ENCODE peak calls at places on chromosomes 7 and 10, in ten cellular contexts. R is dorsolateral prefrontal cortex, P is GM10248, G is heart left ventricle, C is testis, Z is fibroblast of pulmonary artery, A is AG09319, N is SK-N-SH, T is mammary epithelial cell, L is WTC11. E is an unnamed sample.

GRCh38 chr10:24718031-24718855 is 5.4 kb downstream of the ARHGAP21 start:
- DNase-seq in G (no peak), R (no peak), N (no peak), L (no peak), T (peak), C (no peak), Z (peak), P (no peak), A (no peak), E (no peak)

GRCh38 chr7:50667338-50667737 is 102.1 kb upstream of the DDC start:
- DNase-seq in C (no peak), R (peak), G (no peak), L (no peak), P (no peak), T (no peak), N (no peak), A (no peak), Z (peak), E (no peak)

GRCh38 chr7:53281312-53281711 is 245.9 kb downstream of the POM121L12 start:
- DNase-seq in G (no peak), Z (no peak), R (no peak), P (no peak), T (no peak), C (no peak), N (no peak), L (no peak), A (no peak), E (no peak)

GRCh38 chr10:91406322-91406721 is 3.8 kb upstream of the HECTD2 start:
- DNase-seq in Z (no peak), L (no peak), G (no peak), A (no peak), P (no peak), N (no peak), C (no peak), T (no peak), R (no peak), E (no peak)

GRCh38 chr10:131684976-131685375 is 215.8 kb upstream of the PPP2R2D start:
- DNase-seq in G (no peak), L (no peak), T (no peak), P (no peak), A (no peak), N (no peak), R (no peak), C (no peak), Z (no peak), E (no peak)

GRCh38 chr10:99232357-99232999 is 3.2 kb downstream of the HPSE2 start:
- DNase-seq in P (peak), T (no peak), L (peak), C (no peak), N (peak), G (no peak), R (no peak), A (no peak), Z (no peak), E (no peak)

GRCh38 chr10:132762267-132762666 is 23.7 kb downstream of the NKX6-2 start:
- DNase-seq in A (no peak), G (no peak), R (no peak), P (peak), Z (no peak), T (no peak), N (no peak), L (no peak), C (no peak), E (no peak)

GRCh38 chr7:101608772-101609713 is 20.1 kb downstream of the MYL10 start:
- DNase-seq in P (no peak), C (no peak), N (no peak), A (no peak), T (peak), L (peak), Z (no peak), G (no peak), R (no peak), E (no peak)

GRCh38 chr7:99648843-99649242 is 31.0 kb downstream of the CYP3A5 start:
- DNase-seq in P (no peak), R (no peak), G (no peak), T (no peak), A (no peak), C (no peak), Z (no peak), N (no peak), L (no peak), E (no peak)

GRCh38 chr10:88820990-88821389 is 18.5 kb downstream of the LIPM start:
- DNase-seq in R (no peak), C (no peak), Z (peak), P (no peak), T (peak), N (no peak), G (no peak), A (peak), L (no peak), E (no peak)

GRCh38 chr10:5843814-5844705 is 30.8 kb upstream of the GDI2 start:
- DNase-seq in Z (no peak), R (no peak), C (no peak), A (no peak), P (no peak), G (no peak), T (no peak), L (no peak), N (no peak), E (no peak)

GRCh38 chr7:116139007-116139406 is 71.3 kb upstream of the TES start:
- DNase-seq in R (no peak), C (peak), T (peak), N (no peak), P (no peak), L (no peak), Z (peak), G (no peak), A (no peak), E (no peak)

GRCh38 chr10:93334901-93335312 is 147.2 kb downstream of the MYOF start:
- DNase-seq in T (peak), R (no peak), Z (no peak), C (no peak), G (no peak), P (no peak), A (peak), L (no peak), N (no peak), E (no peak)

GRCh38 chr10:25682203-25682950 is 251.7 kb upstream of the MYO3A start:
- DNase-seq in T (peak), A (no peak), Z (peak), G (peak), L (peak), C (peak), N (peak), R (peak), P (no peak), E (no peak)

GRCh38 chr7:39595102-39595620 is 28.2 kb upstream of the RALA start:
- DNase-seq in C (no peak), T (no peak), R (no peak), G (no peak), N (no peak), L (no peak), A (no peak), Z (peak), P (no peak), E (no peak)

GRCh38 chr7:104272767-104273384 is 55.5 kb upstream of the LHFPL3 start:
- DNase-seq in R (no peak), C (no peak), L (no peak), N (peak), A (no peak), Z (peak), T (peak), G (no peak), P (peak), E (no peak)

GRCh38 chr7:69564454-69565417 is 33.5 kb upstream of the AUTS2 start:
- DNase-seq in A (no peak), L (no peak), C (peak), N (peak), R (no peak), Z (peak), G (peak), P (no peak), T (no peak), E (no peak)

GRCh38 chr7:150322114-150322832 is 882 bp upstream of the LRRC61 start:
- DNase-seq in P (no peak), R (no peak), N (no peak), G (no peak), T (no peak), Z (no peak), L (no peak), C (no peak), A (no peak), E (no peak)

GRCh38 chr7:12884856-12885440 is 197.5 kb downstream of the ARL4A start:
- DNase-seq in L (no peak), N (no peak), A (no peak), C (no peak), Z (peak), T (no peak), P (no peak), G (no peak), R (no peak), E (no peak)

GRCh38 chr7:22154130-22154529 is 202.8 kb downstream of the RAPGEF5 start:
- DNase-seq in G (no peak), Z (peak), R (no peak), P (no peak), C (no peak), L (no peak), T (no peak), A (no peak), N (peak), E (no peak)

GRCh38 chr10:31072453-31072852 is 40.8 kb upstream of the ZNF438 start:
- DNase-seq in T (no peak), N (no peak), L (no peak), C (no peak), G (no peak), Z (no peak), P (no peak), A (no peak), R (no peak), E (no peak)

GRCh38 chr10:70221030-70221429 is 12.2 kb downstream of the PPA1 start:
- DNase-seq in C (no peak), T (no peak), Z (no peak), R (no peak), L (no peak), P (no peak), G (no peak), A (no peak), N (no peak), E (no peak)

GRCh38 chr7:23129036-23129435 is 23.5 kb downstream of the KLHL7 start:
- DNase-seq in C (no peak), A (no peak), L (no peak), Z (no peak), N (no peak), P (no peak), T (no peak), G (peak), R (no peak), E (no peak)

GRCh38 chr10:44934416-44935200 is 23.5 kb downstream of the TMEM72 start:
- DNase-seq in N (no peak), P (no peak), T (no peak), L (no peak), Z (no peak), G (peak), R (no peak), A (no peak), C (no peak), E (no peak)

GRCh38 chr10:71940752-71941151 is 23.4 kb upstream of the CHST3 start:
- DNase-seq in T (no peak), C (no peak), G (no peak), R (no peak), L (no peak), Z (no peak), A (no peak), P (no peak), N (no peak), E (no peak)

GRCh38 chr10:120400601-120401000 is 56.4 kb upstream of the PLPP4 start:
- DNase-seq in R (no peak), C (no peak), L (no peak), P (no peak), A (no peak), T (no peak), N (no peak), Z (no peak), G (no peak), E (no peak)

GRCh38 chr7:1909476-1909875 is 239.4 kb downstream of the ELFN1 start:
- DNase-seq in R (no peak), C (no peak), N (no peak), L (no peak), P (no peak), Z (no peak), T (no peak), A (no peak), G (no peak), E (no peak)

DNA sequence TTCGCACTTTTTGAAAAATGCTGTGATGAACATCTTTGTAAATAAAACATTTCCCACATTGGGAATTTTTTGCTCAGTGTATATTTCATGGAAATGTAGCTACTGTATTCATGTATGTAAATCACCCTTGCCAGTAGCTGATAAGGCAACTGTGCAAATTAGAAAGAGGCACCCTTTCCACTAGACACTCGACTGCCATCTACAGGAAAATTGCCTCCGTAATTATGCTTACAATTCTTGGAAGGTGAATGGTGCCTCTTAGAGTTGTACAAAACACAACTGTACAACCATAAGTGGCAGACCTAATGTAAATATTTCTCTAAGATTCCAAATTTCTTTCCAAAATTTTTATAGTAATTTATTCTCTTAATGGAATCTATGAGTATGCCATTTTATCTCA is 491.7 kb downstream of the CCSER2 start:
- DNase-seq in R (no peak), C (no peak), L (no peak), G (no peak), T (no peak), P (no peak), Z (no peak), A (no peak), N (no peak), E (no peak)
- TF ChIP-seq CTCF in R (peak), C (no peak), L (no peak), G (no peak), T (peak), P (no peak), Z (no peak), A (no peak), N (no peak), E (no peak)

DNA sequence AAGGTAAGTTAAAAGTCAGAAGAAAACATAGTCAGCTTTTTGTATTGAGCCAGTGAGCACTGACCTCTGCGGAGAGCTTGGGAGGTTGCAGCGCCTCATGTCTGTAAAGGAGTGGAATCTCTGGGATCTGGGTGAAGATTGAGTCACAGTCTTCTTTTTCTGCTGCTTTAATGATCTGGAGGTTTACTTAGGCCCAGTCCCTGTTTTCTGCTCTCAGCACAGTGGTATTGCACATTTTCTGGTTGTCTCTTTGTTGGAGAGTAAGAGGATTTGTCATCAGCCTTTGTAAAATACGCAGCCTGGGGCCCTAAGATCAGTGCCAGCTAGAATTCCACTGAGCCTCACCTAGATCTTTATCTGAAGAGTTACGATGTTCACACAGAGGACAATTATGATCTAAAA is 58.3 kb upstream of the GJD4 start:
- DNase-seq in R (no peak), T (peak), P (no peak), N (no peak), Z (peak), L (no peak), A (no peak), G (no peak), C (no peak), E (no peak)
- TF ChIP-seq CTCF in R (no peak), T (peak), P (no peak), N (peak), Z (peak), L (no peak), A (no peak), G (no peak), C (no peak), E (no peak)

GRCh38 chr7:36710186-36710813 is 14.0 kb downstream of the AOAH start:
- DNase-seq in P (no peak), G (no peak), T (no peak), A (no peak), R (no peak), Z (no peak), C (no peak), N (no peak), L (no peak), E (no peak)
- TF ChIP-seq CTCF in P (no peak), G (no peak), T (no peak), A (no peak), R (no peak), Z (no peak), C (no peak), N (no peak), L (no peak), E (no peak)

GRCh38 chr7:31126976-31127375 is 74.9 kb downstream of the ADCYAP1R1 start:
- DNase-seq in N (no peak), Z (peak), A (no peak), T (no peak), L (no peak), R (no peak), G (no peak), P (no peak), C (no peak), E (no peak)
- TF ChIP-seq CTCF in N (peak), Z (peak), A (peak), T (peak), L (no peak), R (peak), G (no peak), P (no peak), C (no peak), E (peak)

DNA sequence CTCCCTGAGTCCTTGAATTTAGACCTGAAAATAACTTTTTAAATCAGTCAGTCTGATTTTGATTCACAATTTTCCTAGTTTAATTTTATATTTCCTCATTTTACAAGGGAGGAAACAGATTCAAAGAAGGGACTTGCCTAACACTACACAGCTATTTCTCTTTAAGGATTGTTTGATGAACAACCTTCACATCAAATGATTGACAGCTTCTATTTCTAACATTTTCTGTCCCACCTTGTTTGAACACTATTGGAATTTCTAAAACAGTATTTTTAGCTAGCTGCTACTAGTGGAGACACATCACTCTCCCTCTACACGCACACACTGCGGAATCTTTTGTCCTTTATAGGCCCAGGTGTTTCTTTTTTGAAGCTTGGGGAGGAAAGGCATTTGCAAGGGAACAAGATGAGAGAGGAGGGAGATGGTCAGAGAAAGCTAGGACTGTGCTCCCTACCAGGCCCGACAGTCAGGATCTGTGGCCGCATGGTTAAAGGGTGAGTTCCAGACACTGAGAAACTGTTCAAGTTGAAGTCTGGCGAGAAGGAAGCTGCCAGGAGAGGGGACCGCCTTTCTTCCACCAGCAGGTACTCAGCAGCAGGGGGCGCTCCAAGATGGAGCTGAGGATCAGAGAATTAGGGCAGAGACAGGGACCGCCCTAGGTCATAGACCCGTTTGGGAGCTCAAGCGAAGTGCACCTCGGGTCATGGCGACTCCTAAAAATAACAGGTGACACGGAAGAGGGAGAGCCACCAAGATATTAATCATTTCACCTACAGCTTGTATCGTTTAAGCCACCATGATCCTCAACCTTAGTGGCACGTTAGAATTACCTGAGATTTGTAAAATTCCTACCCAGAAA is 49.7 kb downstream of the DNAJC12 start:
- DNase-seq in L (peak), A (no peak), C (peak), N (peak), Z (peak), P (peak), R (no peak), G (peak), T (no peak), E (peak)
- TF ChIP-seq CTCF in L (peak), A (peak), C (peak), N (peak), Z (peak), P (peak), R (peak), G (peak), T (peak), E (peak)

GRCh38 chr7:141674201-141674671 is 27.7 kb downstream of the DENND11 start:
- DNase-seq in C (no peak), L (no peak), P (no peak), N (no peak), Z (peak), A (no peak), R (no peak), G (peak), T (peak), E (no peak)

GRCh38 chr7:141676618-141677017 is 25.3 kb downstream of the DENND11 start:
- DNase-seq in R (no peak), G (no peak), T (peak), Z (peak), P (no peak), A (no peak), N (no peak), L (no peak), C (no peak), E (no peak)

GRCh38 chr7:141675431-141676210 is 26.3 kb downstream of the DENND11 start:
- DNase-seq in A (no peak), P (no peak), N (no peak), Z (no peak), C (no peak), G (no peak), T (no peak), R (no peak), L (no peak), E (no peak)

GRCh38 chr7:141671705-141672496 is 30.1 kb downstream of the DENND11 start:
- DNase-seq in N (no peak), L (no peak), R (no peak), C (no peak), T (no peak), Z (peak), P (no peak), A (no peak), G (no peak), E (no peak)

GRCh38 chr7:141674702-141675101 is 27.3 kb downstream of the DENND11 start:
- DNase-seq in N (peak), Z (no peak), G (no peak), L (peak), T (no peak), A (no peak), C (no peak), P (no peak), R (no peak), E (no peak)
- TF ChIP-seq CTCF in N (peak), Z (peak), G (peak), L (peak), T (peak), A (peak), C (no peak), P (peak), R (peak), E (peak)